ENCODE peak calls at places on chromosome 18, in seven cellular contexts. M, H, G, K, U, Z and S are unnamed samples. For H3K9me3, the result is how much of the 10 kb centered on the place peaks cover.

GRCh38 chr18:31741096-31741735 is 19.5 kb downstream of the SLC25A52 start:
- DNase-seq in M (no peak), H (peak), G (no peak), K (peak), U (peak), Z (peak), S (peak)

GRCh38 chr18:36867056-36867455 is 38.1 kb downstream of the KIAA1328 start:
- DNase-seq in M (no peak), H (no peak), G (no peak), K (no peak), U (no peak), Z (no peak), S (no peak)

GRCh38 chr18:11976882-11977281 is 4.4 kb upstream of the IMPA2 start:
- DNase-seq in M (no peak), H (no peak), G (no peak), K (peak), U (peak), Z (no peak), S (no peak)

GRCh38 chr18:34342960-34343359 is 118.2 kb upstream of the NOL4 start:
- DNase-seq in M (no peak), H (no peak), G (no peak), K (peak), U (peak), Z (no peak), S (no peak)

GRCh38 chr18:48952287-48953095 is 1.7 kb upstream of the SMAD7 start:
- DNase-seq in M (peak), H (peak), G (peak), K (peak), U (peak), Z (peak), S (no peak)

GRCh38 chr18:41075212-41075611 is 879.8 kb upstream of the PIK3C3 start:
- DNase-seq in M (no peak), H (peak), G (no peak), K (peak), U (peak), Z (no peak), S (no peak)

GRCh38 chr18:47286776-47287410 is 35.4 kb upstream of the SKOR2 start:
- DNase-seq in M (no peak), H (no peak), G (no peak), K (no peak), U (no peak), Z (no peak), S (no peak)

GRCh38 chr18:32714571-32715148 is 58.2 kb downstream of the KLHL14 start:
- DNase-seq in M (no peak), H (peak), G (no peak), K (peak), U (peak), Z (peak), S (peak)

GRCh38 chr18:9751371-9752031 is 43.4 kb downstream of the RAB31 start:
- DNase-seq in M (no peak), H (no peak), G (no peak), K (peak), U (no peak), Z (no peak), S (no peak)

GRCh38 chr18:36406805-36407204 is 109.3 kb downstream of the FHOD3 start:
- DNase-seq in M (no peak), H (no peak), G (no peak), K (no peak), U (no peak), Z (no peak), S (no peak)

GRCh38 chr18:48783616-48784520 is 166.9 kb downstream of the SMAD7 start:
- DNase-seq in M (no peak), H (no peak), G (peak), K (no peak), U (no peak), Z (no peak), S (no peak)

GRCh38 chr18:42112657-42113420 is 157.8 kb downstream of the PIK3C3 start:
- DNase-seq in M (no peak), H (no peak), G (no peak), K (no peak), U (peak), Z (no peak), S (no peak)

GRCh38 chr18:33606621-33607020 is 28.6 kb downstream of the ASXL3 start:
- DNase-seq in M (no peak), H (peak), G (no peak), K (no peak), U (no peak), Z (no peak), S (peak)

GRCh38 chr18:7617738-7618422 is 50.8 kb downstream of the PTPRM start:
- DNase-seq in M (no peak), H (peak), G (no peak), K (peak), U (peak), Z (no peak), S (no peak)

GRCh38 chr18:4224031-4224704 is 230.9 kb downstream of the DLGAP1 start:
- DNase-seq in M (no peak), H (no peak), G (no peak), K (no peak), U (no peak), Z (no peak), S (no peak)

GRCh38 chr18:28079883-28080282 is 97.0 kb downstream of the CDH2 start:
- DNase-seq in M (no peak), H (no peak), G (no peak), K (no peak), U (no peak), Z (no peak), S (no peak)

GRCh38 chr18:69820538-69820937 is 127.1 kb downstream of the CD226 start:
- DNase-seq in M (no peak), H (no peak), G (no peak), K (no peak), U (no peak), Z (no peak), S (no peak)

GRCh38 chr18:42781298-42781815 is 334.1 kb downstream of the RIT2 start:
- DNase-seq in M (no peak), H (peak), G (no peak), K (no peak), U (no peak), Z (no peak), S (no peak)

GRCh38 chr18:48326901-48327675 is 82.1 kb downstream of the ZBTB7C start:
- DNase-seq in M (no peak), H (no peak), G (peak), K (peak), U (peak), Z (no peak), S (no peak)

GRCh38 chr18:70709720-70710119 is 420.9 kb downstream of the SOCS6 start:
- DNase-seq in M (no peak), H (no peak), G (no peak), K (no peak), U (no peak), Z (no peak), S (no peak)

GRCh38 chr18:45109271-45109670 is 428.6 kb downstream of the SETBP1 start:
- DNase-seq in M (no peak), H (no peak), G (no peak), K (no peak), U (peak), Z (no peak), S (no peak)

GRCh38 chr18:12639990-12640880 is 17.7 kb downstream of the SPIRE1 start:
- DNase-seq in M (no peak), H (no peak), G (no peak), K (peak), U (peak), Z (no peak), S (no peak)

GRCh38 chr18:75896865-75897264 is 469.4 kb upstream of the SMIM21 start:
- DNase-seq in M (no peak), H (peak), G (no peak), K (no peak), U (no peak), Z (no peak), S (no peak)

GRCh38 chr18:33928226-33928625 is 296.5 kb downstream of the NOL4 start:
- DNase-seq in M (no peak), H (no peak), G (no peak), K (peak), U (no peak), Z (no peak), S (no peak)

GRCh38 chr18:62625019-62625418 is 90.3 kb upstream of the PHLPP1 start:
- DNase-seq in M (no peak), H (peak), G (no peak), K (no peak), U (peak), Z (peak), S (no peak)

GRCh38 chr18:43108882-43109281 is 6.6 kb downstream of the RIT2 start:
- DNase-seq in M (no peak), H (no peak), G (no peak), K (no peak), U (no peak), Z (no peak), S (no peak)

GRCh38 chr18:38940863-38941531 is 1375.4 kb upstream of the CELF4 start:
- DNase-seq in M (no peak), H (no peak), G (no peak), K (peak), U (peak), Z (no peak), S (no peak)

GRCh38 chr18:21315741-21316187 is 73.7 kb downstream of the GREB1L start:
- DNase-seq in M (no peak), H (peak), G (no peak), K (no peak), U (no peak), Z (no peak), S (no peak)

GRCh38 chr18:7084766-7085080 is 32.9 kb downstream of the LAMA1 start:
- DNase-seq in M (no peak), H (no peak), G (no peak), K (peak), U (peak), Z (no peak), S (no peak)

GRCh38 chr18:710418-711300 is 1.8 kb downstream of the ENOSF1 start:
- DNase-seq in M (no peak), H (no peak), G (no peak), K (no peak), U (no peak), Z (no peak), S (no peak)

GRCh38 chr18:76565238-76566173 is 70.5 kb upstream of the ZNF516 start:
- DNase-seq in M (peak), H (peak), G (peak), K (peak), U (peak), Z (peak), S (peak)

GRCh38 chr18:78703297-78703696 is 276.3 kb upstream of the SALL3 start:
- DNase-seq in M (no peak), H (no peak), G (no peak), K (no peak), U (no peak), Z (no peak), S (no peak)

GRCh38 chr18:78704960-78705600 is 274.5 kb upstream of the SALL3 start:
- DNase-seq in M (no peak), H (no peak), G (no peak), K (no peak), U (no peak), Z (no peak), S (no peak)

GRCh38 chr18:78699516-78699915 is 280.1 kb upstream of the SALL3 start:
- DNase-seq in M (no peak), H (no peak), G (peak), K (no peak), U (no peak), Z (no peak), S (no peak)

GRCh38 chr18:78698914-78699313 is 280.7 kb upstream of the SALL3 start:
- DNase-seq in M (no peak), H (no peak), G (no peak), K (no peak), U (no peak), Z (no peak), S (no peak)

GRCh38 chr18:78701753-78702409 is 277.7 kb upstream of the SALL3 start:
- DNase-seq in M (no peak), H (no peak), G (no peak), K (no peak), U (no peak), Z (peak), S (no peak)
- H3K4me3 ChIP-seq in M (no peak), H (no peak), G (no peak), K (no peak), U (no peak), Z (no peak), S (no peak)

DNA sequence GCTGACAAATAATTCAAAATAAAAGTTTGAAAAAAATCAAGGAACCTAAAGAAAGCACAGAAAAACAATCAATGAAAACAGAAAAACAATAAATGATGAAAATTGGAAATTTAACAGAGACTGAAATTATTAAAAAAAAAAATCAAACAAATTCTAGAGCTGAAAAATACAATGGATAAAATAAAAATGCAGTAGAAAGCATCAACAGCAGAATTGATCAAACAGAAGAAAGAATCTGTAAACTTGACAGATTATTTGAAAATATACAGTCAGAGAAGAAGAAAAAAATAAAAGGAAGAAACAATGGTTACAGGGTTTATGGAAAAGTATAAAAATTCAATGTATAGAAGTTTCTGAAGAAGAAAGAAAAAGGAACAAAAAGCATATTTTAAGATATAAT is 16.2 kb downstream of the SERPINB4 start:
- DNase-seq in M (no peak), H (no peak), G (no peak), K (no peak), U (no peak), Z (no peak), S (no peak)
- H3K9me3 ChIP-seq in M (under half), H (under half), G (half or more), K (under half), U (under half), Z (under half), S (under half)

DNA sequence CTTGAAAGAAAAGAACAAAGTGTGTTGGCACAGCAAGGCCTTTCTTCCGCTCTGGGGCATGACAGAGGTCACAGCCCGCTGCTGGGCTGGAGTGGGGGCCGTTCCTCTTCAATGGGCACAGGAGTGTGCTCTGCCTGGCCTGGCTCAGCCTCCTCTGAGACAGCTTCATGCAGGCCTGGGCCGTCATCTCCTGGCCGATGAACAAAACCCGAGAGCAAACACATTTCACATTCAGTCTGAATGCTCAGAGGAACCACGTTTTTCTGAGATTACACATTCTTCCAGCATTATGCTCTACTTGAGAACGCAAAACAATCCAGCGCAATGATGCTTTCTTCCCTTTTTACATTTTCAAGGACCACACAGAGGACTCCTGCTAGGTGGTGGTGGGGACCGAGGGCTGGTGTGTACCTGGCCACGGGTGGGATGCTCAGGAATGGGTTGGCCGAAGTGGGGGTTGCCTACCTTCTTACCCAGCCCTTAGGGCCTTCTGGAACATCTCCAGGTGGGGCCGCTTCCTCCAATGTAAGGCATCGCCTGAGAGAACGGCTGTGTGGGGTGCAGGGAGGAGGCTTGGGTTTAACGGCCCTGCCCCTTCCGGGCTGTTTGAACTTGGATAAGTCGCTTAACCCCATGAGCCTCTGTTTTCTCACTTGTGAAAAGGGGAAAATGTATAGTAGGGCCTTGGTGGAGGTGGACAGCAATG is 34.8 kb downstream of the EMILIN2 start:
- DNase-seq in M (peak), H (no peak), G (no peak), K (peak), U (peak), Z (no peak), S (no peak)
- H3K4me3 ChIP-seq in M (no peak), H (no peak), G (no peak), K (no peak), U (peak), Z (no peak), S (no peak)

GRCh38 chr18:64893349-64893748 is 744.5 kb upstream of the LINC00305 start:
- DNase-seq in M (no peak), H (peak), G (no peak), K (no peak), U (no peak), Z (no peak), S (no peak)

GRCh38 chr18:64886995-64887394 is 738.1 kb upstream of the LINC00305 start:
- DNase-seq in M (no peak), H (no peak), G (no peak), K (no peak), U (no peak), Z (no peak), S (no peak)

DNA sequence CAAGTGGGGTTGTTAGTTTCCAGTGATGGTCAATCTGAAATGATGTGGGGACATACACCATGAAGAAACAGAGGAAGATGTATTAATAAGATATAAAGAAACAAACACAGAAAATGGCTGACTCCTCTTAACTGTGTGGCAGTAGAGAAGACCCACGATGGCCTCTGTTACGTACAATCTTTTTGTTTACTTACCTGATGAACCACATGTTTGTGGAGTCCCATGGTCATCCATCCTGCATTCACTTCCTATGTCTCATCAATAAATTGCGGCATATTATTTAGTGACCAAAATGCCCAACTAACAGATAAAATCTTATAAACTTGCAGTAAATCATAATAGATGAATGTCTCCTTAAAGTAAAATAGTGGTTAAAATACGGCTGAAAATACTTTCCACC is 740.1 kb upstream of the LINC00305 start:
- DNase-seq in M (no peak), H (no peak), G (no peak), K (no peak), U (no peak), Z (no peak), S (no peak)
- H3K9me3 ChIP-seq in M (under half), H (under half), G (under half), K (under half), U (under half), Z (under half), S (under half)

GRCh38 chr18:61596296-61596695 is 263.1 kb downstream of the CDH20 start:
- DNase-seq in M (no peak), H (no peak), G (no peak), K (peak), U (peak), Z (no peak), S (no peak)

GRCh38 chr18:61597321-61597720 is 264.1 kb downstream of the CDH20 start:
- DNase-seq in M (no peak), H (no peak), G (no peak), K (no peak), U (no peak), Z (no peak), S (no peak)

GRCh38 chr18:61591200-61591719 is 258.0 kb downstream of the CDH20 start:
- DNase-seq in M (no peak), H (no peak), G (no peak), K (no peak), U (no peak), Z (no peak), S (no peak)

GRCh38 chr18:61600422-61600821 is 267.2 kb downstream of the CDH20 start:
- DNase-seq in M (no peak), H (no peak), G (no peak), K (no peak), U (no peak), Z (no peak), S (no peak)

GRCh38 chr18:61595615-61596014 is 262.4 kb downstream of the CDH20 start:
- DNase-seq in M (no peak), H (no peak), G (no peak), K (no peak), U (peak), Z (no peak), S (no peak)
- H3K4me3 ChIP-seq in M (peak), H (no peak), G (no peak), K (no peak), U (peak), Z (no peak), S (no peak)

DNA sequence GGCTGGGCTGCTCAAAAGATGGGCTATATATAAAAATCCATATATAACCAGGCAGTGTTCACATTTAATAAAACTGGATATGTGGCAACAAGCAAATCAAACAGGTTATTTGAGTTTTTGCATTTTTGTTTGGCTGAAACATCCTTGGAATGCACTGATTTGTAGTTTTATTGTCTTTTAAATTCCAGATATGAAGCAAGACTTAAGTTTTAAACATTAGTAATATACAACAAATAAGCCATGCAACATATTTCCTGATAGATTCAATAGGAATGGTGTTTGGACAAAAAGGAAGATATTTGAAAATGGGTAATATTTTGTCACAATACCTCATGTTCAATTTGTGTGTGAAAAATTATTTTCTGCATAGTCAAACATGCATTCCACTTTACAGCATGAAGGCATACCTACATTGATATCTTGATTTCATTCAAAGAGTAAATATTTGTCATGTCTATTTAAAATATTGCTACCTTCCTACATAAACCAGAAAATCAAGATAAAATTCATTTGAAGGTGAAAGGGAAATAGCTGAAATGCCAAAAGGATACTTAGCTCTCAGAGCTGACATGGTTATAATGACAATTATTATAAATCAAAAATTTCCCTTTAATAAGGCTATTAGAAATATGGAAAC is 132.3 kb upstream of the NETO1 start:
- DNase-seq in M (no peak), H (no peak), G (no peak), K (no peak), U (no peak), Z (no peak), S (no peak)
- H3K9me3 ChIP-seq in M (under half), H (under half), G (under half), K (under half), U (under half), Z (under half), S (under half)